ENCODE peak calls at places on chromosomes 6 and 20, in six cellular contexts. C is pancreas, F is WTC11, M is RWPE1, A is cardiac fibroblast, Z is heart right ventricle. B is an unnamed sample.

GRCh38 chr6:90065173-90065572 is 170.9 kb downstream of the GJA10 start:
- DNase-seq in C (no peak), F (no peak), M (peak; percentile 44), A (no peak), Z (no peak), B (no peak)

GRCh38 chr6:166286831-166287271 is 21.3 kb downstream of the PRR18 start:
- DNase-seq in C (no peak), F (no peak), M (no peak), A (no peak), Z (no peak), B (no peak)

GRCh38 chr20:52941803-52942202 is 30.4 kb upstream of the TSHZ2 start:
- DNase-seq in C (no peak), F (no peak), M (no peak), A (no peak), Z (no peak), B (no peak)

GRCh38 chr6:30013296-30013922 is 47.7 kb upstream of the POLR1H start:
- DNase-seq in C (no peak), F (peak; percentile 38), M (peak; percentile 11), A (peak; percentile 12), Z (peak; percentile 69), B (no peak)

GRCh38 chr20:40682104-40683045 is 6.7 kb downstream of the MAFB start:
- DNase-seq in C (no peak), F (peak; percentile 42), M (no peak), A (no peak), Z (peak; percentile 47), B (no peak)

GRCh38 chr20:50577175-50578018 is 67.2 kb downstream of the PTPN1 start:
- DNase-seq in C (peak; percentile 58), F (no peak), M (no peak), A (no peak), Z (peak; percentile 76), B (no peak)

GRCh38 chr6:83371428-83371827 is 59.4 kb downstream of the ME1 start:
- DNase-seq in C (no peak), F (no peak), M (no peak), A (peak; percentile 65), Z (no peak), B (peak; percentile 36)

GRCh38 chr6:168916576-168917207 is 337.0 kb downstream of the THBS2 start:
- DNase-seq in C (no peak), F (no peak), M (no peak), A (no peak), Z (no peak), B (peak; percentile 52)

GRCh38 chr6:11241793-11242201 is 9.3 kb upstream of the NEDD9 start:
- DNase-seq in C (peak; percentile 69), F (peak; percentile 89), M (no peak), A (peak; percentile 58), Z (peak; percentile 73), B (no peak)

GRCh38 chr20:25230177-25230831 is 17.6 kb upstream of the PYGB start:
- DNase-seq in C (no peak), F (no peak), M (no peak), A (no peak), Z (no peak), B (no peak)

GRCh38 chr6:114390176-114390575 is 47.4 kb upstream of the HS3ST5 start:
- DNase-seq in C (no peak), F (no peak), M (no peak), A (no peak), Z (no peak), B (no peak)

GRCh38 chr6:21151178-21151956 is 442.2 kb upstream of the SOX4 start:
- DNase-seq in C (no peak), F (no peak), M (no peak), A (no peak), Z (no peak), B (no peak)

GRCh38 chr6:3118353-3119039 is at the start of gene BPHL:
- DNase-seq in C (peak; percentile 96), F (peak; percentile 98), M (peak; percentile 99), A (peak; percentile 94), Z (peak; percentile 99), B (peak; percentile 78)
- TF ChIP-seq CTCF in C (no peak), F (no peak), M (no peak), A (no peak), Z (no peak), B (no peak)

GRCh38 chr6:42426191-42426590 is 25.5 kb downstream of the TRERF1 start:
- DNase-seq in C (no peak), F (no peak), M (no peak), A (no peak), Z (no peak), B (no peak)
- TF ChIP-seq CTCF in C (no peak), F (no peak), M (no peak), A (no peak), Z (no peak), B (no peak)

GRCh38 chr6:45377041-45377554 is 636 bp downstream of the SUPT3H start:
- DNase-seq in C (no peak), F (no peak), M (no peak), A (no peak), Z (no peak), B (no peak)

GRCh38 chr6:45378324-45378926 is 691 bp upstream of the SUPT3H start:
- DNase-seq in C (peak; percentile 23), F (no peak), M (peak; percentile 17), A (no peak), Z (peak; percentile 45), B (no peak)

GRCh38 chr6:45376310-45377040 is 1.3 kb downstream of the SUPT3H start:
- DNase-seq in C (no peak), F (no peak), M (no peak), A (peak; percentile 63), Z (no peak), B (no peak)

GRCh38 chr6:45375449-45375848 is 2.3 kb downstream of the SUPT3H start:
- DNase-seq in C (no peak), F (no peak), M (no peak), A (peak; percentile 22), Z (no peak), B (no peak)

GRCh38 chr6:45377555-45378323 is at the start of gene SUPT3H:
- DNase-seq in C (peak; percentile 87), F (peak; percentile 87), M (peak; percentile 84), A (peak; percentile 92), Z (peak; percentile 94), B (peak; percentile 86)
- TF ChIP-seq CTCF in C (no peak), F (no peak), M (no peak), A (no peak), Z (peak; percentile 12), B (peak; percentile 31)

GRCh38 chr6:4281341-4282293 is 146.2 kb upstream of the ECI2 start:
- DNase-seq in C (peak; percentile 43), F (peak; percentile 64), M (peak; percentile 81), A (peak; percentile 55), Z (peak; percentile 38), B (no peak)
- TF ChIP-seq CTCF in C (no peak), F (no peak), M (peak; percentile 64), A (no peak), Z (peak; percentile 53), B (peak; percentile 3)

GRCh38 chr6:146700078-146700686 is 101.4 kb downstream of the ADGB start:
- DNase-seq in C (peak; percentile 59), F (peak; percentile 17), M (peak; percentile 53), A (peak; percentile 90), Z (no peak), B (peak; percentile 61)
- TF ChIP-seq CTCF in C (peak; percentile 60), F (peak; percentile 49), M (peak; percentile 70), A (peak; percentile 60), Z (peak; percentile 82), B (peak; percentile 68)

B was measured in AG09319.